ENCODE peak calls at places on chromosomes 2 and 18, in four cellular contexts. O is K562, L is GM12878, F is HepG2. W is an unnamed sample.

GRCh38 chr2:238259085-238260020 is 19.5 kb upstream of the HES6 start:
- DNase-seq in O (no peak), L (no peak), F (peak), W (no peak)

GRCh38 chr2:6196461-6196860 is 504.3 kb downstream of the SOX11 start:
- DNase-seq in O (no peak), L (no peak), F (no peak), W (no peak)

GRCh38 chr18:58691256-58691655 is 20.0 kb downstream of the MALT1 start:
- DNase-seq in O (no peak), L (no peak), F (no peak), W (no peak)

GRCh38 chr2:18455256-18455862 is 105.1 kb downstream of the RDH14 start:
- DNase-seq in O (no peak), L (no peak), F (peak), W (no peak)

GRCh38 chr2:101012706-101013181 is 10.7 kb downstream of the RPL31 start:
- DNase-seq in O (peak), L (no peak), F (peak), W (peak)

GRCh38 chr2:200159829-200160781 is 146.4 kb upstream of the SPATS2L start:
- DNase-seq in O (no peak), L (no peak), F (no peak), W (no peak)

GRCh38 chr2:1564506-1564905 is 151.2 kb downstream of the TPO start:
- DNase-seq in O (no peak), L (no peak), F (no peak), W (no peak)

GRCh38 chr2:1478311-1479305 is 65.3 kb downstream of the TPO start:
- DNase-seq in O (no peak), L (no peak), F (no peak), W (no peak)

GRCh38 chr2:100767224-100767653 is 52.7 kb upstream of the NPAS2 start:
- DNase-seq in O (no peak), L (no peak), F (no peak), W (no peak)

GRCh38 chr2:27891063-27891819 is 712 bp downstream of the BABAM2 start:
- DNase-seq in O (peak), L (peak), F (peak), W (peak)

GRCh38 chr2:204260162-204260877 is 285.0 kb upstream of the PARD3B start:
- DNase-seq in O (peak), L (no peak), F (peak), W (peak)

GRCh38 chr2:191114403-191114886 is 36.3 kb downstream of the STAT4 start:
- DNase-seq in O (no peak), L (peak), F (no peak), W (no peak)

GRCh38 chr2:236051803-236052202 is 116.4 kb downstream of the GBX2 start:
- DNase-seq in O (no peak), L (no peak), F (no peak), W (no peak)

GRCh38 chr2:62292190-62292589 is 96.3 kb downstream of the B3GNT2 start:
- DNase-seq in O (no peak), L (no peak), F (peak), W (no peak)

DNA sequence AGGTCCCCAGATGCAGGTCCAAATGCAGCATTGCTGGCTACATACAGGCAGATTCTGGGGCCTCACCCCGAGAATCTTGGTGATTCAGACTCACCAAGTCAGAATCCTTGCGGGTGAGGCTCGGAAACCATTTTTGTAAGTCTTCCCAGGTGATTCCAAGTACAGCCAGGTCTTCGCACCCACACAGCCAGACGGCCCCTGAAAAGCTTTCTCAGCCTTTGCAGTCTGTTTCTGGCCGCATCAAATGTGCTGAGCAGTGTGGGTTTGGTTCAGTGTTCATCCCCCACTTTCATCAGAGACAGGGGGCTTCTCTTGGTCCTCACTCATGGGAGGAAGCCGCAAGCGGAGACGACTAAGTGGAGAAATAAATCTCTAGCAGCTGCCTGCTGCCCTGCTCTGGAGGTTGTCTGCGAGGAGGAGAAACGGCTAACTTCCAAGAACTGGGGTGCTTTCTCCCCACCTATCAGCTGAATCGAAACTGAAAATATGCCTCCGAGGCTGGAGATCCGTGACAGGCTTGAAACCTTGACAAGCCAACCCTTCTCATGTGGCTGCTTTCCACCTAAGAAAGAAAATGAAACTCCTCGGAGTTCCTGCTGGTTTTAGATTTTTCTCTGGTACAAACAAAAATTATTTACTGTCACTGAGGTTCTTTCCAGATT is 8.9 kb upstream of the TMEM185B start:
- DNase-seq in O (peak), L (peak), F (no peak), W (no peak)
- TF ChIP-seq BHLHE40 in O (no peak), L (no peak), F (no peak), W (no peak)

GRCh38 chr18:6409933-6410332 is 4.8 kb downstream of the L3MBTL4 start:
- DNase-seq in O (no peak), L (no peak), F (no peak), W (no peak)
- TF ChIP-seq SP1 in O (no peak), L (no peak), F (no peak), W (no peak)

GRCh38 chr2:75453696-75454095 is 107.0 kb downstream of the EVA1A start:
- DNase-seq in O (no peak), L (no peak), F (no peak), W (no peak)
- TF ChIP-seq TARDBP in O (no peak), L (no peak), F (no peak), W (no peak)

GRCh38 chr2:210092791-210093190 is 78.4 kb downstream of the KANSL1L start:
- DNase-seq in O (no peak), L (no peak), F (no peak), W (no peak)
- TF ChIP-seq BHLHE40 in O (no peak), L (no peak), F (no peak), W (no peak)

W was measured in HEK293T.